ENCODE peak calls at places on chromosomes 11 and 22, in nine cellular contexts. I is DMS53; R is posterior cingulate gyrus; L is HTR-8/SVneo; C is body of pancreas; S is activated T-cell treated with anti-CD3 and anti-CD28 coated beads, Interleukin-2, amount 50 U/mL, for 24 hours; U is T follicular helper cell; G is neural crest cell; M is iris pigment epithelial cell. H is an unnamed sample.

GRCh38 chr22:36946436-36947158 is 33.2 kb downstream of the CSF2RB start:
- DNase-seq in S (no peak), C (no peak), U (no peak), I (no peak), L (no peak), G (no peak), R (no peak), M (no peak), H (no peak)

GRCh38 chr22:24133187-24133965 is 47.9 kb upstream of the SUSD2 start:
- DNase-seq in I (no peak), L (no peak), R (no peak), C (no peak), G (no peak), S (no peak), U (peak), M (peak), H (no peak)

GRCh38 chr11:64605248-64605560 is 14.2 kb downstream of the SLC22A12 start:
- DNase-seq in C (no peak), G (no peak), I (no peak), L (no peak), R (no peak), M (no peak), S (no peak), U (no peak), H (no peak)

GRCh38 chr11:128884703-128885338 is 6.3 kb upstream of the KCNJ5 start:
- DNase-seq in M (peak), C (peak), U (peak), L (no peak), G (peak), S (peak), R (peak), I (peak), H (no peak)

GRCh38 chr22:44202261-44202789 is 21.6 kb downstream of the PARVG start:
- DNase-seq in L (peak), R (no peak), I (no peak), M (peak), G (no peak), C (no peak), U (no peak), S (no peak), H (no peak)

GRCh38 chr11:32385998-32386397 is 49.3 kb downstream of the WT1 start:
- DNase-seq in G (no peak), C (peak), S (no peak), L (peak), U (no peak), I (peak), M (peak), R (no peak), H (no peak)

GRCh38 chr11:533049-533585 is 2.3 kb downstream of the HRAS start:
- DNase-seq in L (no peak), C (no peak), R (no peak), U (no peak), S (no peak), M (no peak), G (no peak), I (no peak), H (no peak)

GRCh38 chr11:8087185-8087584 is 6.2 kb downstream of the TUB start:
- DNase-seq in G (no peak), U (no peak), L (no peak), M (no peak), S (no peak), R (no peak), C (no peak), I (peak), H (no peak)

GRCh38 chr22:50253046-50253580 is 2.0 kb upstream of the HDAC10 start:
- DNase-seq in I (no peak), C (no peak), U (no peak), R (no peak), M (no peak), L (no peak), G (no peak), S (no peak), H (no peak)

GRCh38 chr22:33014621-33015020 is 43.6 kb downstream of the SYN3 start:
- DNase-seq in U (no peak), L (no peak), S (no peak), I (no peak), C (no peak), M (no peak), G (no peak), R (no peak), H (no peak)

GRCh38 chr11:64250875-64251721 is at the start of gene PLCB3:
- DNase-seq in I (peak), C (peak), G (peak), U (peak), M (peak), R (peak), S (peak), L (peak), H (peak)

GRCh38 chr11:111548542-111548941 is 8.0 kb downstream of the LAYN start:
- DNase-seq in L (no peak), I (no peak), S (no peak), M (no peak), U (no peak), C (no peak), G (no peak), R (no peak), H (no peak)

GRCh38 chr11:111631666-111632039 is 29.4 kb downstream of the SIK2 start:
- DNase-seq in U (no peak), C (no peak), L (no peak), R (no peak), I (no peak), S (no peak), M (peak), G (no peak), H (no peak)

GRCh38 chr22:39556970-39557811 is 13.4 kb upstream of the CACNA1I start:
- DNase-seq in I (peak), U (peak), L (no peak), S (peak), R (no peak), M (peak), C (no peak), G (no peak), H (peak)

GRCh38 chr11:130157840-130158239 is 1.7 kb upstream of the ST14 start:
- DNase-seq in S (no peak), G (no peak), R (no peak), L (no peak), I (no peak), C (no peak), U (no peak), M (no peak), H (no peak)

GRCh38 chr11:44659641-44660040 is 67.1 kb upstream of the TSPAN18 start:
- DNase-seq in I (no peak), G (no peak), M (no peak), R (no peak), U (no peak), C (no peak), S (no peak), L (no peak), H (no peak)

GRCh38 chr11:11661356-11662040 is 39.7 kb upstream of the GALNT18 start:
- DNase-seq in U (no peak), C (no peak), L (no peak), G (no peak), I (no peak), S (no peak), R (no peak), M (no peak), H (no peak)

GRCh38 chr11:118894192-118894591 is 10.5 kb downstream of the CXCR5 start:
- DNase-seq in M (no peak), R (no peak), G (no peak), S (no peak), U (no peak), I (no peak), C (no peak), L (no peak), H (no peak)

GRCh38 chr11:1929621-1930447 is 10.3 kb downstream of the TNNT3 start:
- DNase-seq in L (no peak), G (no peak), S (no peak), R (no peak), M (no peak), I (no peak), U (no peak), C (no peak), H (no peak)

GRCh38 chr22:20882855-20883254 is 24.0 kb downstream of the SNAP29 start:
- DNase-seq in L (no peak), R (no peak), C (no peak), S (no peak), M (no peak), I (no peak), G (no peak), U (no peak), H (no peak)

GRCh38 chr22:25563757-25564319 is 637 bp upstream of the GRK3 start:
- DNase-seq in G (no peak), I (peak), R (no peak), S (peak), C (peak), U (no peak), M (peak), L (no peak), H (no peak)

GRCh38 chr22:19086944-19087343 is 35.3 kb downstream of the DGCR2 start:
- DNase-seq in C (no peak), R (no peak), U (no peak), I (no peak), G (no peak), L (no peak), S (no peak), M (peak), H (no peak)

H was measured in D721Med.